ENCODE peak calls at places on chromosomes 11 and 22, in seven cellular contexts. One of them, this sample, is unnamed.

GRCh38 chr11:64123102-64123434 is 42.8 kb downstream of the MACROD1 start:
- DNase-seq in choroid plexus epithelial cell: no peak
- DNase-seq in keratinocyte: no peak
- DNase-seq in thoracic aorta: no peak
- DNase-seq in body of pancreas: peak
- DNase-seq in tibial artery: no peak
- DNase-seq in fibroblast of mammary gland: no peak
- DNase-seq in this sample: no peak

GRCh38 chr11:87347441-87347840 is 309.7 kb downstream of the TMEM135 start:
- DNase-seq in choroid plexus epithelial cell: no peak
- DNase-seq in keratinocyte: no peak
- DNase-seq in thoracic aorta: no peak
- DNase-seq in body of pancreas: no peak
- DNase-seq in tibial artery: no peak
- DNase-seq in fibroblast of mammary gland: no peak
- DNase-seq in this sample: no peak

GRCh38 chr11:70662691-70663098 is 264.4 kb downstream of the CTTN start:
- DNase-seq in choroid plexus epithelial cell: no peak
- DNase-seq in keratinocyte: no peak
- DNase-seq in thoracic aorta: no peak
- DNase-seq in body of pancreas: no peak
- DNase-seq in tibial artery: no peak
- DNase-seq in fibroblast of mammary gland: no peak
- DNase-seq in this sample: no peak

GRCh38 chr11:46285594-46286033 is 8.2 kb downstream of the CREB3L1 start:
- DNase-seq in choroid plexus epithelial cell: peak
- DNase-seq in keratinocyte: no peak
- DNase-seq in thoracic aorta: no peak
- DNase-seq in body of pancreas: no peak
- DNase-seq in tibial artery: peak
- DNase-seq in fibroblast of mammary gland: peak
- DNase-seq in this sample: peak

GRCh38 chr11:34631737-34632104 is 10.8 kb downstream of the EHF start:
- DNase-seq in choroid plexus epithelial cell: no peak
- DNase-seq in keratinocyte: no peak
- DNase-seq in thoracic aorta: no peak
- DNase-seq in body of pancreas: peak
- DNase-seq in tibial artery: no peak
- DNase-seq in fibroblast of mammary gland: no peak
- DNase-seq in this sample: no peak

GRCh38 chr11:11722861-11723260 is 101.1 kb upstream of the GALNT18 start:
- DNase-seq in choroid plexus epithelial cell: no peak
- DNase-seq in keratinocyte: no peak
- DNase-seq in thoracic aorta: no peak
- DNase-seq in body of pancreas: no peak
- DNase-seq in tibial artery: no peak
- DNase-seq in fibroblast of mammary gland: no peak
- DNase-seq in this sample: no peak

GRCh38 chr22:26325641-26326040 is 103.4 kb upstream of the ASPHD2 start:
- DNase-seq in choroid plexus epithelial cell: no peak
- DNase-seq in keratinocyte: no peak
- DNase-seq in thoracic aorta: no peak
- DNase-seq in body of pancreas: no peak
- DNase-seq in tibial artery: no peak
- DNase-seq in fibroblast of mammary gland: peak
- DNase-seq in this sample: peak

GRCh38 chr11:116953525-116954284 is 116.3 kb upstream of the APOA1 start:
- DNase-seq in choroid plexus epithelial cell: no peak
- DNase-seq in keratinocyte: no peak
- DNase-seq in thoracic aorta: no peak
- DNase-seq in body of pancreas: no peak
- DNase-seq in tibial artery: no peak
- DNase-seq in fibroblast of mammary gland: no peak
- DNase-seq in this sample: no peak

GRCh38 chr22:43854786-43855271 is 7.5 kb downstream of the SULT4A1 start:
- DNase-seq in choroid plexus epithelial cell: no peak
- DNase-seq in keratinocyte: no peak
- DNase-seq in thoracic aorta: no peak
- DNase-seq in body of pancreas: no peak
- DNase-seq in tibial artery: peak
- DNase-seq in fibroblast of mammary gland: no peak
- DNase-seq in this sample: no peak

GRCh38 chr11:101914349-101914736 is 467 bp upstream of the CEP126 start:
- DNase-seq in choroid plexus epithelial cell: peak
- DNase-seq in keratinocyte: no peak
- DNase-seq in thoracic aorta: no peak
- DNase-seq in body of pancreas: no peak
- DNase-seq in tibial artery: no peak
- DNase-seq in fibroblast of mammary gland: peak
- DNase-seq in this sample: peak

GRCh38 chr22:26770624-26771023 is 113.2 kb downstream of the MIAT start:
- DNase-seq in choroid plexus epithelial cell: peak
- DNase-seq in keratinocyte: no peak
- DNase-seq in thoracic aorta: no peak
- DNase-seq in body of pancreas: no peak
- DNase-seq in tibial artery: no peak
- DNase-seq in fibroblast of mammary gland: peak
- DNase-seq in this sample: peak

GRCh38 chr22:19111140-19111539 is 11.1 kb downstream of the DGCR2 start:
- DNase-seq in choroid plexus epithelial cell: no peak
- DNase-seq in keratinocyte: no peak
- DNase-seq in thoracic aorta: no peak
- DNase-seq in body of pancreas: no peak
- DNase-seq in tibial artery: peak
- DNase-seq in fibroblast of mammary gland: no peak
- DNase-seq in this sample: no peak

GRCh38 chr22:22906907-22907550 is 19.4 kb downstream of the IGLL5 start:
- DNase-seq in choroid plexus epithelial cell: no peak
- DNase-seq in keratinocyte: no peak
- DNase-seq in thoracic aorta: no peak
- DNase-seq in body of pancreas: no peak
- DNase-seq in tibial artery: no peak
- DNase-seq in fibroblast of mammary gland: no peak
- DNase-seq in this sample: no peak

GRCh38 chr11:116598556-116598955 is 174.2 kb downstream of the BUD13 start:
- DNase-seq in choroid plexus epithelial cell: no peak
- DNase-seq in keratinocyte: no peak
- DNase-seq in thoracic aorta: no peak
- DNase-seq in body of pancreas: no peak
- DNase-seq in tibial artery: no peak
- DNase-seq in fibroblast of mammary gland: no peak
- DNase-seq in this sample: no peak

GRCh38 chr11:8810331-8811301 is 100.4 kb upstream of the AKIP1 start:
- DNase-seq in choroid plexus epithelial cell: peak
- DNase-seq in keratinocyte: no peak
- DNase-seq in thoracic aorta: peak
- DNase-seq in body of pancreas: peak
- DNase-seq in tibial artery: peak
- DNase-seq in fibroblast of mammary gland: peak
- DNase-seq in this sample: peak

GRCh38 chr11:115215694-115216615 is 288.3 kb downstream of the CADM1 start:
- DNase-seq in choroid plexus epithelial cell: peak
- DNase-seq in keratinocyte: no peak
- DNase-seq in thoracic aorta: no peak
- DNase-seq in body of pancreas: no peak
- DNase-seq in tibial artery: no peak
- DNase-seq in fibroblast of mammary gland: no peak
- DNase-seq in this sample: no peak

GRCh38 chr11:133705873-133706272 is 139.4 kb downstream of the SPATA19 start:
- DNase-seq in choroid plexus epithelial cell: no peak
- DNase-seq in keratinocyte: no peak
- DNase-seq in thoracic aorta: no peak
- DNase-seq in body of pancreas: no peak
- DNase-seq in tibial artery: no peak
- DNase-seq in fibroblast of mammary gland: no peak
- DNase-seq in this sample: no peak

GRCh38 chr11:33553486-33553885 is 147.1 kb downstream of the C11orf91 start:
- DNase-seq in choroid plexus epithelial cell: no peak
- DNase-seq in keratinocyte: no peak
- DNase-seq in thoracic aorta: no peak
- DNase-seq in body of pancreas: no peak
- DNase-seq in tibial artery: no peak
- DNase-seq in fibroblast of mammary gland: peak
- DNase-seq in this sample: no peak

GRCh38 chr22:25235547-25236290 is 16.3 kb downstream of the CRYBB2 start:
- DNase-seq in choroid plexus epithelial cell: peak
- DNase-seq in keratinocyte: no peak
- DNase-seq in thoracic aorta: no peak
- DNase-seq in body of pancreas: peak
- DNase-seq in tibial artery: peak
- DNase-seq in fibroblast of mammary gland: peak
- DNase-seq in this sample: peak

GRCh38 chr11:69048056-69048717 is 545 bp upstream of the TPCN2 start:
- DNase-seq in choroid plexus epithelial cell: no peak
- DNase-seq in keratinocyte: no peak
- DNase-seq in thoracic aorta: no peak
- DNase-seq in body of pancreas: no peak
- DNase-seq in tibial artery: no peak
- DNase-seq in fibroblast of mammary gland: no peak
- DNase-seq in this sample: no peak

GRCh38 chr11:34897171-34897870 is 18.9 kb downstream of the APIP start:
- DNase-seq in choroid plexus epithelial cell: no peak
- DNase-seq in keratinocyte: no peak
- DNase-seq in thoracic aorta: no peak
- DNase-seq in body of pancreas: no peak
- DNase-seq in tibial artery: no peak
- DNase-seq in fibroblast of mammary gland: no peak
- DNase-seq in this sample: no peak

GRCh38 chr11:119907934-119908760 is 179.1 kb upstream of the NECTIN1 start:
- DNase-seq in choroid plexus epithelial cell: no peak
- DNase-seq in keratinocyte: no peak
- DNase-seq in thoracic aorta: no peak
- DNase-seq in body of pancreas: no peak
- DNase-seq in tibial artery: no peak
- DNase-seq in fibroblast of mammary gland: no peak
- DNase-seq in this sample: no peak

GRCh38 chr11:135033545-135033944 is 621.5 kb upstream of the B3GAT1 start:
- DNase-seq in choroid plexus epithelial cell: peak
- DNase-seq in keratinocyte: no peak
- DNase-seq in thoracic aorta: no peak
- DNase-seq in body of pancreas: no peak
- DNase-seq in tibial artery: no peak
- DNase-seq in fibroblast of mammary gland: no peak
- DNase-seq in this sample: no peak

GRCh38 chr22:30926706-30927105 is 41.9 kb downstream of the MORC2 start:
- DNase-seq in choroid plexus epithelial cell: no peak
- DNase-seq in keratinocyte: no peak
- DNase-seq in thoracic aorta: no peak
- DNase-seq in body of pancreas: no peak
- DNase-seq in tibial artery: peak
- DNase-seq in fibroblast of mammary gland: no peak
- DNase-seq in this sample: no peak

GRCh38 chr22:19179472-19180048 is 1.0 kb upstream of the SLC25A1 start:
- DNase-seq in choroid plexus epithelial cell: peak
- DNase-seq in keratinocyte: peak
- DNase-seq in thoracic aorta: no peak
- DNase-seq in body of pancreas: peak
- DNase-seq in tibial artery: peak
- DNase-seq in fibroblast of mammary gland: peak
- DNase-seq in this sample: peak

GRCh38 chr22:22084089-22084711 is 101.6 kb upstream of the TOP3B start:
- DNase-seq in choroid plexus epithelial cell: no peak
- DNase-seq in keratinocyte: no peak
- DNase-seq in thoracic aorta: no peak
- DNase-seq in body of pancreas: no peak
- DNase-seq in tibial artery: no peak
- DNase-seq in fibroblast of mammary gland: no peak
- DNase-seq in this sample: no peak

GRCh38 chr11:44728085-44728410 is 1.3 kb downstream of the TSPAN18 start:
- DNase-seq in choroid plexus epithelial cell: no peak
- DNase-seq in keratinocyte: no peak
- DNase-seq in thoracic aorta: no peak
- DNase-seq in body of pancreas: no peak
- DNase-seq in tibial artery: no peak
- DNase-seq in fibroblast of mammary gland: no peak
- DNase-seq in this sample: no peak
- TF ChIP-seq CTCF in choroid plexus epithelial cell: no peak
- TF ChIP-seq CTCF in keratinocyte: no peak
- TF ChIP-seq CTCF in thoracic aorta: peak
- TF ChIP-seq CTCF in body of pancreas: no peak
- TF ChIP-seq CTCF in tibial artery: no peak
- TF ChIP-seq CTCF in fibroblast of mammary gland: no peak
- TF ChIP-seq CTCF in this sample: no peak

GRCh38 chr11:60952742-60953170 is 780 bp upstream of the SLC15A3 start:
- DNase-seq in choroid plexus epithelial cell: no peak
- DNase-seq in keratinocyte: no peak
- DNase-seq in thoracic aorta: no peak
- DNase-seq in body of pancreas: no peak
- DNase-seq in tibial artery: no peak
- DNase-seq in fibroblast of mammary gland: no peak
- DNase-seq in this sample: no peak
- H3K4me3 ChIP-seq in choroid plexus epithelial cell: no peak
- H3K4me3 ChIP-seq in keratinocyte: no peak
- H3K4me3 ChIP-seq in thoracic aorta: peak
- H3K4me3 ChIP-seq in body of pancreas: no peak
- H3K4me3 ChIP-seq in tibial artery: peak
- H3K4me3 ChIP-seq in fibroblast of mammary gland: no peak
- H3K4me3 ChIP-seq in this sample: peak

DNA sequence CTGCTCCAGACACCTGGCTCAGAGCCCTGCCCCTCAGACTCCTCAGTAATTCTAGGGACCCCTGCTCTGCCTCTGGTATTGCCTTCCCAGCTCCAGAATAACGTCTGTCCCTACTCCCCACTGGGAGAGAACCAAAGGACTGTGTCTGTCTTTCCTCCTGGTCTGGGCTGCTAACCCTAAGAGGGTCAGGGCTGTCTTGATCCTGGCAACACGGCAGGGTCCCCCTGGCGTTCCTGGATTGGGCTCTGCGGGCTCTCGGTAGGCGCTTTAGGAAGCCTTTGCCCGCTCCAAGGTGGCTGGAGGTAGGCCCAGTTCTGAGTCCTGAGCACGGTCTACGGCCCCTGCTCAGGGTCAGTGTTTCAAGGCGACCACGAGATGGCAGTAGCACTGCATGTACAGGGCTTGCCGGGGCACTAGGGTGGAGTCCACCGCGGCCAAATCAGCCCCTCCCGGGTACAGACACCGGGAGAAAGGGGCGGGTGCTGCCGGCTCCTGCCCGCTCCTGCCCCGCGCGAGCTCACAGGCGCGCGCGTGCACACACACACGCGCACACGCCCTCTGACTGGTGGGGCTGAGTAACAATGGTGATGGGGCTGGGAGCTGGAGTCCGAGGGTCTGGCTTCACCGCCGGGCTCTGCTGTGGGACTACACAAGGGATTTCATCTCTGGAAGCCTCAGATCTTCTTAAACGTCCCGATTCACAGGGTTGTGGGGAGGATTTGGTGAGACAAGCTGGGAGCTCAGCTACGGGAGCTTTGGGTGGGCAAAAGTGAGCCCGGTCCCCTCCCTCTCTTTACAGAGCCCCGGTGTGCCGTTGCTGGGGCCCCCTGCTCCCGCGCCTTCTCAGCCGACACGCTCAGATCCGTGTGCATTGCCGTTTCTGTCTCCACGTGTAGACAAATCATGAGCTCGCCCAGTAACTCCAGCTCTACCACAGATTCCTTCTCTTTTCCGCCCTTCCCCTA is 30.1 kb upstream of the HMOX1 start:
- DNase-seq in choroid plexus epithelial cell: peak
- DNase-seq in keratinocyte: peak
- DNase-seq in thoracic aorta: peak
- DNase-seq in body of pancreas: peak
- DNase-seq in tibial artery: peak
- DNase-seq in fibroblast of mammary gland: peak
- DNase-seq in this sample: peak
- TF ChIP-seq CTCF in choroid plexus epithelial cell: peak
- TF ChIP-seq CTCF in keratinocyte: peak
- TF ChIP-seq CTCF in thoracic aorta: peak
- TF ChIP-seq CTCF in body of pancreas: peak
- TF ChIP-seq CTCF in tibial artery: peak
- TF ChIP-seq CTCF in fibroblast of mammary gland: peak
- TF ChIP-seq CTCF in this sample: peak

GRCh38 chr11:5818245-5818865 is 9.6 kb downstream of the OR52N2 start:
- DNase-seq in choroid plexus epithelial cell: peak
- DNase-seq in keratinocyte: no peak
- DNase-seq in thoracic aorta: no peak
- DNase-seq in body of pancreas: no peak
- DNase-seq in tibial artery: no peak
- DNase-seq in fibroblast of mammary gland: no peak
- DNase-seq in this sample: no peak
- H3K4me3 ChIP-seq in choroid plexus epithelial cell: no peak
- H3K4me3 ChIP-seq in keratinocyte: no peak
- H3K4me3 ChIP-seq in thoracic aorta: peak
- H3K4me3 ChIP-seq in body of pancreas: no peak
- H3K4me3 ChIP-seq in tibial artery: no peak
- H3K4me3 ChIP-seq in fibroblast of mammary gland: no peak
- H3K4me3 ChIP-seq in this sample: no peak